ENCODE peak calls at places on chromosomes 13 and 19, in five cellular contexts. X, L, B, S and R are unnamed samples.

GRCh38 chr13:106917024-106917491 is 349.1 kb upstream of the ARGLU1 start:
- DNase-seq in X (no peak), L (no peak), B (no peak), S (no peak), R (no peak)

GRCh38 chr19:44582581-44583265 is 30.6 kb upstream of the IGSF23 start:
- DNase-seq in X (no peak), L (no peak), B (no peak), S (peak; percentile 1), R (peak; percentile 41)

GRCh38 chr13:107392205-107392604 is 823.1 kb downstream of the LIG4 start:
- DNase-seq in X (no peak), L (no peak), B (no peak), S (no peak), R (no peak)

GRCh38 chr13:106612688-106613087 is 44.8 kb upstream of the ARGLU1 start:
- DNase-seq in X (peak; percentile 88), L (peak; percentile 43), B (no peak), S (no peak), R (peak; percentile 53)

GRCh38 chr19:48498576-48498879 is 13.1 kb downstream of the LMTK3 start:
- DNase-seq in X (no peak), L (no peak), B (no peak), S (no peak), R (no peak)

GRCh38 chr13:114007566-114007965 is 33.7 kb upstream of the C13orf46 start:
- DNase-seq in X (no peak), L (no peak), B (no peak), S (no peak), R (no peak)

GRCh38 chr13:31044658-31045620 is 112.5 kb downstream of the TEX26 start:
- DNase-seq in X (no peak), L (no peak), B (no peak), S (no peak), R (no peak)

GRCh38 chr19:1154731-1155351 is 19.2 kb downstream of the SBNO2 start:
- DNase-seq in X (peak; percentile 96), L (peak; percentile 65), B (peak; percentile 92), S (no peak), R (peak; percentile 96)

GRCh38 chr13:49356224-49356623 is 87.6 kb downstream of the CAB39L start:
- DNase-seq in X (peak; percentile 31), L (peak; percentile 80), B (no peak), S (no peak), R (no peak)

GRCh38 chr19:50039968-50040367 is 14.2 kb downstream of the ZNF473 start:
- DNase-seq in X (no peak), L (no peak), B (no peak), S (no peak), R (no peak)

GRCh38 chr19:47190167-47190727 is 40.8 kb downstream of the BBC3 start:
- DNase-seq in X (peak; percentile 68), L (peak; percentile 63), B (peak; percentile 86), S (peak; percentile 67), R (peak; percentile 89)

GRCh38 chr19:51692065-51692915 is 840 bp upstream of the SPACA6 start:
- DNase-seq in X (no peak), L (no peak), B (no peak), S (no peak), R (no peak)

GRCh38 chr13:33884506-33885221 is 66.7 kb downstream of the RFC3 start:
- DNase-seq in X (no peak), L (no peak), B (no peak), S (no peak), R (no peak)

GRCh38 chr19:42248270-42249148 is 6.1 kb upstream of the GSK3A start:
- DNase-seq in X (no peak), L (no peak), B (no peak), S (no peak), R (no peak)

DNA sequence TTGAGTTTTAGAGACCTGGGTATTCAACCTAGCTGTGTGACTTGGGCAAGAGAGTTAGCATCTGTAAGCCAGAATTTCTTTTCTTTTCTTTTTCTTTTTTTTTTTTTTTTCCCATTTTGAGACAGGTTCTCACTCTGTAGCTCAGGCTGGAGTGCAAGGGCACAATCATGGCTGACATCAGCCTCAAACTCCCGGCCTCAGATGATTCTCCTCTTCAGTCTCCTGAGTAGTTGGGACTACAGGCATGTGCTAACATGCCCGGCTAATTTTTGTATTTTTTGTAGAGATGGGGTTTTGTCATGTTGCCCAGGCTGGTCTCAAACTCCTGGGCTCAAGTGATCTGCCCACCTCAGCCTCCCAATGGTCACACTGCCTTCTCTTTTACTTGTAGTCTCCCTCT is 33.0 kb downstream of the ZMYM2 start:
- DNase-seq in X (no peak), L (no peak), B (no peak), S (no peak), R (no peak)
- H3K36me3 ChIP-seq in X (no peaks in the 10 kb centered on the region), L (peaks cover 17% of the 10 kb centered on the region), B (no peaks in the 10 kb centered on the region), S (peaks cover 18% of the 10 kb centered on the region), R (peaks cover 17% of the 10 kb centered on the region)

GRCh38 chr19:5071579-5071978 is 102.7 kb downstream of the KDM4B start:
- DNase-seq in X (no peak), L (no peak), B (no peak), S (no peak), R (no peak)

GRCh38 chr19:5072115-5072514 is 103.2 kb downstream of the KDM4B start:
- DNase-seq in X (no peak), L (no peak), B (no peak), S (no peak), R (no peak)

GRCh38 chr19:5070922-5071321 is 102.0 kb downstream of the KDM4B start:
- DNase-seq in X (no peak), L (no peak), B (no peak), S (no peak), R (no peak)

GRCh38 chr19:5068251-5069090 is 99.6 kb downstream of the KDM4B start:
- DNase-seq in X (peak; percentile 50), L (no peak), B (no peak), S (no peak), R (no peak)

DNA sequence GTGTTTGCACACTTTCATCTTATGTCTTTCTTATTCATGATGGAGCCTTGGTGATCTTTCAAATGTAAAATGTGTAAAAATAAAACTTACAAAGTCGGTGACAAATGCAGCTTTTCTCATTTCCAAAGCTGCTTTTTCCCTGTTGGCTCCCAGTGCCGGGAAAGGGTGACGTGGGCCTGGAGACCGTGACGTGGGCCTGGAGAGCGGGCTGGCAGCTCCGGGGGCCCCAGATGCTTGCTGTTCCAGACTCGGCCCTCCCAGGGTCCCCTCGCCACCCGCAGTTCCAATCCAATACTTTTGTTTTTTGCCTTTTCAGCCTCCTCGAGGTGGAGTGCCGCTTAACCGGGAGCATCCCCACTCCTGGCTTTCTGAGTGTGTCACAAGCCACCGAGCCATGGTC is 101.5 kb downstream of the KDM4B start:
- DNase-seq in X (no peak), L (no peak), B (no peak), S (no peak), R (no peak)
- H3K27ac ChIP-seq in X (no peak overlapping the region), L (no peak overlapping the region), B (no peak overlapping the region), S (no peak overlapping the region), R (no peak overlapping the region)

GRCh38 chr19:3978145-3978544 is 7.1 kb downstream of the EEF2 start:
- DNase-seq in X (no peak), L (no peak), B (no peak), S (no peak), R (no peak)
- H3K36me3 ChIP-seq in X (no peaks in the 10 kb centered on the region), L (peaks cover 80% of the 10 kb centered on the region), B (peaks cover 19% of the 10 kb centered on the region), S (peaks cover 67% of the 10 kb centered on the region), R (peaks cover 74% of the 10 kb centered on the region)

DNA sequence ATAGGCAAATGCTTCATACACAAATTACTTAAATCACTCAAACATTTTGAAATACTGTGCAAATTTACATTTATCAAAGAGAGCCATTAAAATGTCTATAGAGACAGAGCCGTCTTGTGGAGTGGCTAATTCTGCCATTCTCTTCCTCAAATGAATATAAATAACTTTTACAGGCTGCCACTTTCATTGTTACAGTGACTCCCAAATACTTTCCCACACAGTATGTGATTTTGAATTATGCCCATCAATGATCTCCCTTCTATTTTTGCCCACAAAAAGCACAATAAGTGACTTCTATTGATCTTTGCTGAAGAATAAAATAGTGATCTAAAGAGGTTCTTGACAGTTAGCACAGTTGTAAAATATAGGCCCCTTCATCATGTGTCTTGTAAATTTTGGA is 1244.9 kb downstream of the PCDH17 start:
- DNase-seq in X (no peak), L (no peak), B (no peak), S (no peak), R (no peak)
- H3K27ac ChIP-seq in X (no peak overlapping the region), L (no peak overlapping the region), B (no peak overlapping the region), S (no peak overlapping the region), R (no peak overlapping the region)

GRCh38 chr13:98014766-98015165 is 61.3 kb downstream of the IPO5 start:
- DNase-seq in X (no peak), L (peak; percentile 49), B (no peak), S (no peak), R (peak; percentile 84)
- H3K36me3 ChIP-seq in X (no peaks in the 10 kb centered on the region), L (peaks cover 62% of the 10 kb centered on the region), B (no peaks in the 10 kb centered on the region), S (peaks cover 35% of the 10 kb centered on the region), R (peaks cover 72% of the 10 kb centered on the region)

GRCh38 chr13:36918246-36919060 is 1.6 kb downstream of the SMAD9 start:
- DNase-seq in X (no peak), L (peak; percentile 6), B (no peak), S (no peak), R (peak; percentile 17)
- H3K27ac ChIP-seq in X (no peak overlapping the region), L (no peak overlapping the region), B (peak overlapping the region; percentile 61), S (no peak overlapping the region), R (peak overlapping the region; percentile 97)